ENCODE peak calls at places on chromosomes 6 and 20, in four cellular contexts. Q is cardiac fibroblast, O is WTC11, Y is heart left ventricle. W is an unnamed sample.

GRCh38 chr6:73983367-73983766 is 287.4 kb downstream of the CD109 start:
- DNase-seq in Q (no peak), O (no peak), Y (no peak), W (no peak)

GRCh38 chr20:25706793-25707192 is 10.1 kb upstream of the ZNF337 start:
- DNase-seq in Y (no peak), O (no peak), Q (no peak), W (no peak)

GRCh38 chr6:47034421-47034820 is 7.7 kb downstream of the ADGRF1 start:
- DNase-seq in Y (no peak), O (no peak), Q (peak; percentile 16), W (no peak)

GRCh38 chr6:39980839-39981580 is 46.7 kb upstream of the MOCS1 start:
- DNase-seq in O (peak; percentile 24), Q (peak; percentile 72), Y (no peak), W (no peak)

GRCh38 chr20:21357851-21358250 is 39.5 kb downstream of the NKX2-4 start:
- DNase-seq in O (no peak), Q (peak; percentile 35), Y (no peak), W (no peak)

GRCh38 chr20:10002871-10003270 is 31.9 kb upstream of the ANKEF1 start:
- DNase-seq in O (no peak), Y (no peak), Q (no peak), W (no peak)

GRCh38 chr6:159874475-159874874 is 16.3 kb upstream of the MAS1 start:
- DNase-seq in O (no peak), Y (peak; percentile 51), Q (peak; percentile 77), W (no peak)

GRCh38 chr6:31086788-31087440 is 25.5 kb downstream of the C6orf15 start:
- DNase-seq in Q (peak; percentile 30), Y (no peak), O (no peak), W (no peak)

GRCh38 chr6:44156494-44157151 is 2.0 kb upstream of the CAPN11 start:
- DNase-seq in O (peak; percentile 36), Y (no peak), Q (no peak), W (no peak)

DNA sequence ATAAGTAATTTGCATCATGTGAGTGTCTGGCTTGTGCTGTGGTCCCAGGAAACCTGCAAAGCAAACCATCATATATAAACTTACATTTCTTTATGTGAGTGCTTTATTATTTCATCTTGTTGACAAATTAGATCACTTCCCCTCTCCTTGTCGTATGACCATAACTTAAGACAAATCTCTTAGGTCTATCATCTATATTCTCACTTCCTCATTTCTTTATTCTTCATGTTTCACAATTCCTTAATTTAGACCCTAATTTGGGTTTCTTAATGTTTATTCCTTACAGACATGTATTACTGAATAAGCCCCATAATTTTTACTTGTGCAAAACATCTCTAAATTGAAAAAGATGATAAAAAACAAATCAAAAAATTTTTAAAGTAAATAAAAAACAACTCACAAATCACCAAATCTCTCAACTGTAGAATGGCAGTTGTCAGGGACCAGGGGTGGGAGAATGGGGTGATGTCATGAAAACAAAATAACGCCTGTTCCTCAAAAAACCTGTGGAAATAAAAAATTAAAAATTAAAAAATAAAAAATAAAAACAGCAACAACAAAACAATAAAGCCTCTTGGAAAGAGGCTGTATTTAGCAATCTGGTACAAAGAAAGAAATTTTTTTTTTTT is 49.5 kb upstream of the FBXO30 start:
- DNase-seq in Y (no peak), O (no peak), Q (no peak), W (no peak)
- TF ChIP-seq CTCF in Y (no peak), O (no peak), Q (no peak), W (no peak)

DNA sequence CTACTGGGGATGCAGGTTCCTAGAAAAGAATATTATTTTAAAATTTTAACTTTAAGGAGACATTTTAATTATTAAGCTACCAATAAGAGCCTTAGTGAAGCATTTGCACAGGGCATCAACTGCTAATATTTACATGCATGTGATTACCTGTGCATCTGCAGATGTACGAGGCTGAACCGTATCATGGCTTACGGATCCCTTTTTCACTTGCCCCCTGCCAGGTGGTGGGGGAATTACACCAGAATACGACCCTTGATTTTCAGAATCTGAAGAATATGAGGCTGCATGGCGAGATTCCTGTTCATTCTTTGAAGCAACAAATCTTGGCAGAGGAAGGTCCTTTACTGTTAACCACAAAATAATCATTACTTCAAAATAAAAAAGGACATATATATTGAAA is 42.7 kb downstream of the REPS1 start:
- DNase-seq in Q (no peak), O (no peak), Y (no peak), W (no peak)
- TF ChIP-seq CTCF in Q (peak; percentile 25), O (peak; percentile 23), Y (peak; percentile 8), W (peak; percentile 34)

GRCh38 chr6:112337209-112337638 is 9.9 kb upstream of the RFPL4B start:
- DNase-seq in Q (peak; percentile 87), O (peak; percentile 61), Y (peak; percentile 54), W (no peak)
- TF ChIP-seq CTCF in Q (peak; percentile 82), O (peak; percentile 41), Y (peak; percentile 71), W (peak; percentile 90)

DNA sequence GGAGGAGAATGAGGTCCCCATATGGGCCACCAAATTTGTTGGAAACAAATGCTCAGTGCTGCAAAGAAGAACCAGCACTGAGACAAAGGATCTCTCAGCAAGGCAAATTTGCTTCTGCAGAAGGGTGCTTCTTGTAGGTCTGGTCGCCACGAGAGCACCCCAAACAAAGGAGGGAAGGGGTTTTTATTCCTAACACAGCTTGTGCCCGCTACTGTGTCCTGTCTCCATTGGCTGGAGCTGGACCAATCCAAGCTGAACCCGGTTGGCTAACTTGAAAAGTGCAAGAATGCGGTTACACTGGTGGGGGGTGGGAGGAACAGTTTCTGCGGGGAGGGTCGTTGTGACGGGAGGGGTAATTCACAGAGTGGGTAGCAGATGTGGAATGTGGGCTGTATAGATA is 54.1 kb upstream of the TULP1 start:
- DNase-seq in O (no peak), Q (no peak), Y (no peak), W (no peak)
- TF ChIP-seq CTCF in O (no peak), Q (no peak), Y (no peak), W (no peak)

GRCh38 chr6:12458558-12458957 is 168.4 kb downstream of the EDN1 start:
- DNase-seq in Q (no peak), Y (no peak), O (no peak), W (no peak)
- TF ChIP-seq CTCF in Q (no peak), Y (no peak), O (no peak), W (no peak)

DNA sequence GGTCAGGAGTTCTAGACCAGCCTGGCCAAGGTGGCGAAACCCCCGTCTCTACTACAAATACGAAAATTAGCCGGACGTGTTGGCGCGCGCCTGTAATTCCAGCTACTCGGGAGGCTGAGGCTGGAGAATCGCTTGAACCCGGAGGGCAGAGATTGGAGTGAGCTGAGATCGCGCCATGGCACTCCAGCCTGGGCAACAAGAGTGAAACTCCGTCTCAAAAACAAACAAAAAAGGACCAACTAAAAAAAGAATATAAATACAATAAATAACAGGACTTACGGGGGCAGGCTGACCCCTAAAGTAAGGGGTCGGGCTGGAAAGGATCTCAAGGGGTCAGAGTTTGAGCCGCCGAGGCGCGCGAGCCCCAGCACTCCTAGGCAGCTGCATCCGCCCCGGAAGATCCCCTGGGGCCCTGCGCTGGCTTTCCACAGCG is 509 bp upstream of the TPD52L2 start:
- DNase-seq in Y (no peak), Q (no peak), O (no peak), W (no peak)
- TF ChIP-seq CTCF in Y (peak; percentile 3), Q (no peak), O (no peak), W (peak; percentile 64)

GRCh38 chr20:44610313-44610965 is 28.1 kb downstream of the PKIG start:
- DNase-seq in Y (no peak), Q (no peak), O (no peak), W (no peak)
- TF ChIP-seq CTCF in Y (no peak), Q (no peak), O (no peak), W (no peak)

W was measured in chondrocyte.